ENCODE peak calls at places on chromosomes 2 and 18, in eight cellular contexts. One of them, this sample, is unnamed.

GRCh38 chr18:10314111-10314510 is 140.3 kb upstream of the APCDD1 start:
- DNase-seq in fibroblast of lung: no peak
- DNase-seq in Panc1: no peak
- DNase-seq in upper lobe of right lung: no peak
- DNase-seq in CD8-positive, alpha-beta T cell: no peak
- DNase-seq in tibial nerve: no peak
- DNase-seq in AG09309: no peak
- DNase-seq in lower leg skin: no peak
- DNase-seq in this sample: no peak

GRCh38 chr2:36352024-36352398 is 3.6 kb upstream of the CRIM1 start:
- DNase-seq in fibroblast of lung: peak; percentile 73
- DNase-seq in Panc1: no peak
- DNase-seq in upper lobe of right lung: no peak
- DNase-seq in CD8-positive, alpha-beta T cell: no peak
- DNase-seq in tibial nerve: no peak
- DNase-seq in AG09309: no peak
- DNase-seq in lower leg skin: no peak
- DNase-seq in this sample: no peak

GRCh38 chr2:42925742-42926437 is 133.5 kb upstream of the HAAO start:
- DNase-seq in fibroblast of lung: no peak
- DNase-seq in Panc1: no peak
- DNase-seq in upper lobe of right lung: peak; percentile 67
- DNase-seq in CD8-positive, alpha-beta T cell: no peak
- DNase-seq in tibial nerve: no peak
- DNase-seq in AG09309: no peak
- DNase-seq in lower leg skin: no peak
- DNase-seq in this sample: no peak

GRCh38 chr2:232322560-232323327 is 55.8 kb upstream of the ALPP start:
- DNase-seq in fibroblast of lung: no peak
- DNase-seq in Panc1: no peak
- DNase-seq in upper lobe of right lung: no peak
- DNase-seq in CD8-positive, alpha-beta T cell: no peak
- DNase-seq in tibial nerve: no peak
- DNase-seq in AG09309: no peak
- DNase-seq in lower leg skin: no peak
- DNase-seq in this sample: no peak

GRCh38 chr2:207254526-207255464 is 89.0 kb upstream of the KLF7 start:
- DNase-seq in fibroblast of lung: peak; percentile 81
- DNase-seq in Panc1: no peak
- DNase-seq in upper lobe of right lung: no peak
- DNase-seq in CD8-positive, alpha-beta T cell: no peak
- DNase-seq in tibial nerve: no peak
- DNase-seq in AG09309: no peak
- DNase-seq in lower leg skin: no peak
- DNase-seq in this sample: no peak

GRCh38 chr2:234292205-234292954 is 204.5 kb downstream of the ARL4C start:
- DNase-seq in fibroblast of lung: no peak
- DNase-seq in Panc1: no peak
- DNase-seq in upper lobe of right lung: no peak
- DNase-seq in CD8-positive, alpha-beta T cell: peak; percentile 38
- DNase-seq in tibial nerve: no peak
- DNase-seq in AG09309: no peak
- DNase-seq in lower leg skin: no peak
- DNase-seq in this sample: no peak

GRCh38 chr2:219511547-219512325 is 2.5 kb upstream of the ASIC4 start:
- DNase-seq in fibroblast of lung: no peak
- DNase-seq in Panc1: no peak
- DNase-seq in upper lobe of right lung: no peak
- DNase-seq in CD8-positive, alpha-beta T cell: no peak
- DNase-seq in tibial nerve: no peak
- DNase-seq in AG09309: no peak
- DNase-seq in lower leg skin: no peak
- DNase-seq in this sample: no peak

GRCh38 chr2:98555681-98556080 is 52.6 kb downstream of the COA5 start:
- DNase-seq in fibroblast of lung: no peak
- DNase-seq in Panc1: no peak
- DNase-seq in upper lobe of right lung: no peak
- DNase-seq in CD8-positive, alpha-beta T cell: no peak
- DNase-seq in tibial nerve: no peak
- DNase-seq in AG09309: no peak
- DNase-seq in lower leg skin: no peak
- DNase-seq in this sample: no peak

GRCh38 chr2:11532434-11533055 is 1.3 kb upstream of the GREB1 start:
- DNase-seq in fibroblast of lung: peak; percentile 48
- DNase-seq in Panc1: no peak
- DNase-seq in upper lobe of right lung: no peak
- DNase-seq in CD8-positive, alpha-beta T cell: no peak
- DNase-seq in tibial nerve: no peak
- DNase-seq in AG09309: peak; percentile 25
- DNase-seq in lower leg skin: no peak
- DNase-seq in this sample: no peak

GRCh38 chr2:58634653-58635347 is 393.7 kb upstream of the FANCL start:
- DNase-seq in fibroblast of lung: no peak
- DNase-seq in Panc1: no peak
- DNase-seq in upper lobe of right lung: no peak
- DNase-seq in CD8-positive, alpha-beta T cell: no peak
- DNase-seq in tibial nerve: no peak
- DNase-seq in AG09309: no peak
- DNase-seq in lower leg skin: no peak
- DNase-seq in this sample: no peak

GRCh38 chr18:56568986-56569385 is 69.4 kb downstream of the TXNL1 start:
- DNase-seq in fibroblast of lung: no peak
- DNase-seq in Panc1: no peak
- DNase-seq in upper lobe of right lung: no peak
- DNase-seq in CD8-positive, alpha-beta T cell: no peak
- DNase-seq in tibial nerve: no peak
- DNase-seq in AG09309: peak; percentile 32
- DNase-seq in lower leg skin: no peak
- DNase-seq in this sample: no peak

GRCh38 chr18:23341383-23341782 is 111.7 kb upstream of the RIOK3 start:
- DNase-seq in fibroblast of lung: no peak
- DNase-seq in Panc1: no peak
- DNase-seq in upper lobe of right lung: no peak
- DNase-seq in CD8-positive, alpha-beta T cell: no peak
- DNase-seq in tibial nerve: no peak
- DNase-seq in AG09309: no peak
- DNase-seq in lower leg skin: no peak
- DNase-seq in this sample: no peak

GRCh38 chr2:158904126-158904525 is 64.3 kb upstream of the TANC1 start:
- DNase-seq in fibroblast of lung: no peak
- DNase-seq in Panc1: no peak
- DNase-seq in upper lobe of right lung: no peak
- DNase-seq in CD8-positive, alpha-beta T cell: no peak
- DNase-seq in tibial nerve: no peak
- DNase-seq in AG09309: no peak
- DNase-seq in lower leg skin: no peak
- DNase-seq in this sample: no peak

GRCh38 chr2:12702661-12703121 is 14.0 kb upstream of the TRIB2 start:
- DNase-seq in fibroblast of lung: peak; percentile 89
- DNase-seq in Panc1: no peak
- DNase-seq in upper lobe of right lung: no peak
- DNase-seq in CD8-positive, alpha-beta T cell: no peak
- DNase-seq in tibial nerve: no peak
- DNase-seq in AG09309: no peak
- DNase-seq in lower leg skin: no peak
- DNase-seq in this sample: no peak

GRCh38 chr2:213234641-213235040 is 49.6 kb upstream of the SPAG16 start:
- DNase-seq in fibroblast of lung: no peak
- DNase-seq in Panc1: no peak
- DNase-seq in upper lobe of right lung: no peak
- DNase-seq in CD8-positive, alpha-beta T cell: no peak
- DNase-seq in tibial nerve: no peak
- DNase-seq in AG09309: no peak
- DNase-seq in lower leg skin: no peak
- DNase-seq in this sample: no peak

GRCh38 chr2:129236601-129237000 is 742.9 kb upstream of the RAB6C start:
- DNase-seq in fibroblast of lung: no peak
- DNase-seq in Panc1: no peak
- DNase-seq in upper lobe of right lung: no peak
- DNase-seq in CD8-positive, alpha-beta T cell: no peak
- DNase-seq in tibial nerve: no peak
- DNase-seq in AG09309: no peak
- DNase-seq in lower leg skin: no peak
- DNase-seq in this sample: no peak

GRCh38 chr2:129231924-129232323 is 747.5 kb upstream of the RAB6C start:
- DNase-seq in fibroblast of lung: no peak
- DNase-seq in Panc1: no peak
- DNase-seq in upper lobe of right lung: no peak
- DNase-seq in CD8-positive, alpha-beta T cell: no peak
- DNase-seq in tibial nerve: no peak
- DNase-seq in AG09309: no peak
- DNase-seq in lower leg skin: no peak
- DNase-seq in this sample: no peak

GRCh38 chr2:129233166-129233565 is 746.3 kb upstream of the RAB6C start:
- DNase-seq in fibroblast of lung: no peak
- DNase-seq in Panc1: no peak
- DNase-seq in upper lobe of right lung: no peak
- DNase-seq in CD8-positive, alpha-beta T cell: no peak
- DNase-seq in tibial nerve: no peak
- DNase-seq in AG09309: no peak
- DNase-seq in lower leg skin: no peak
- DNase-seq in this sample: no peak

GRCh38 chr2:129229830-129230441 is 749.5 kb upstream of the RAB6C start:
- DNase-seq in fibroblast of lung: no peak
- DNase-seq in Panc1: no peak
- DNase-seq in upper lobe of right lung: no peak
- DNase-seq in CD8-positive, alpha-beta T cell: no peak
- DNase-seq in tibial nerve: no peak
- DNase-seq in AG09309: no peak
- DNase-seq in lower leg skin: no peak
- DNase-seq in this sample: no peak

GRCh38 chr2:129233751-129234406 is 745.6 kb upstream of the RAB6C start:
- DNase-seq in fibroblast of lung: peak; percentile 4
- DNase-seq in Panc1: no peak
- DNase-seq in upper lobe of right lung: no peak
- DNase-seq in CD8-positive, alpha-beta T cell: no peak
- DNase-seq in tibial nerve: no peak
- DNase-seq in AG09309: no peak
- DNase-seq in lower leg skin: peak; percentile 20
- DNase-seq in this sample: no peak
- TF ChIP-seq CTCF in fibroblast of lung: no peak
- TF ChIP-seq CTCF in Panc1: peak; percentile 24
- TF ChIP-seq CTCF in upper lobe of right lung: no peak
- TF ChIP-seq CTCF in CD8-positive, alpha-beta T cell: no peak
- TF ChIP-seq CTCF in tibial nerve: no peak
- TF ChIP-seq CTCF in AG09309: no peak
- TF ChIP-seq CTCF in lower leg skin: no peak
- TF ChIP-seq CTCF in this sample: peak; percentile 42

DNA sequence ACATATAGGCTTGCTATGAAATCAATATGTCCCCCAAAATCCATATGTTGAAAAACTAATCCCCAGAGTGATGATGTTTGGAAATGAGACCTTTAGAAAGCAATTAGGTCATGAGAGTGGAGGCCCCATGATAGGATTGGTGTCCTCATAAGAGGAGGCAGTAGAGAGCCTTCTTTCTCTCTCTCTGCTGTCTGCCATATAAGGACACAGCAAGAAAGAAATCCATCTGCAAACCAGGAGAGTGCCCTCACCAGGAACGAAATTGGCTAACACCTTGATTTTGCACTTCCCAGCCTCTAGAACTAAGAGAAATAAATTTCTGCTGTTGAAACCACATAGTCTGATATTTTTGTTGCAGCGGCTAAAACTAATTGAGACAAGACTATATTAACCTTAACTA is 89.5 kb downstream of the NBAS start:
- DNase-seq in fibroblast of lung: no peak
- DNase-seq in Panc1: no peak
- DNase-seq in upper lobe of right lung: no peak
- DNase-seq in CD8-positive, alpha-beta T cell: no peak
- DNase-seq in tibial nerve: no peak
- DNase-seq in AG09309: no peak
- DNase-seq in lower leg skin: no peak
- DNase-seq in this sample: no peak
- TF ChIP-seq CTCF in fibroblast of lung: no peak
- TF ChIP-seq CTCF in Panc1: no peak
- TF ChIP-seq CTCF in upper lobe of right lung: no peak
- TF ChIP-seq CTCF in CD8-positive, alpha-beta T cell: no peak
- TF ChIP-seq CTCF in tibial nerve: no peak
- TF ChIP-seq CTCF in AG09309: no peak
- TF ChIP-seq CTCF in lower leg skin: no peak
- TF ChIP-seq CTCF in this sample: no peak

DNA sequence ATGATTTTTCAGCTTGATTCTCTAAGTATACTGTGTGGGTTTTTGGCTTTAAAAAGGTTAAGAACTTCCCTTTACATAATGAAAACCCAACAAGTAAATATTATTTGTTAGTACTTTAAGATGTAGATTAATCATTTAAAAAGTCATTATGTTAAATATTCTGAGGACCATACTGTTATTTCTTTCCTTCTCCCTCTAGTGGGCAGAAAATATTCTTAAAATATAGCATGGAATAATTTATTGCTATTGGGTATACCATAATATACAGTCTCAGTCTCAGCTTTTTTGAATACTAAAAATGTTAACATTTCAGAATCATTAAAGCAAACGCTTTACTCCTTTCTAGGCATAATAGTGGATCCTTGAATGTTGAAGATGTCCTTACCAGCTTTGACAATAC is 28.1 kb downstream of the CAMKMT start:
- DNase-seq in fibroblast of lung: peak; percentile 5
- DNase-seq in Panc1: no peak
- DNase-seq in upper lobe of right lung: no peak
- DNase-seq in CD8-positive, alpha-beta T cell: no peak
- DNase-seq in tibial nerve: no peak
- DNase-seq in AG09309: no peak
- DNase-seq in lower leg skin: no peak
- DNase-seq in this sample: no peak
- TF ChIP-seq CTCF in fibroblast of lung: no peak
- TF ChIP-seq CTCF in Panc1: peak; percentile 33
- TF ChIP-seq CTCF in upper lobe of right lung: peak; percentile 18
- TF ChIP-seq CTCF in CD8-positive, alpha-beta T cell: peak; percentile 30
- TF ChIP-seq CTCF in tibial nerve: no peak
- TF ChIP-seq CTCF in AG09309: peak; percentile 30
- TF ChIP-seq CTCF in lower leg skin: no peak
- TF ChIP-seq CTCF in this sample: peak; percentile 65

GRCh38 chr2:173524257-173524951 is 169.7 kb downstream of the CDCA7 start:
- DNase-seq in fibroblast of lung: no peak
- DNase-seq in Panc1: no peak
- DNase-seq in upper lobe of right lung: no peak
- DNase-seq in CD8-positive, alpha-beta T cell: no peak
- DNase-seq in tibial nerve: no peak
- DNase-seq in AG09309: no peak
- DNase-seq in lower leg skin: no peak
- DNase-seq in this sample: no peak
- TF ChIP-seq CTCF in fibroblast of lung: no peak
- TF ChIP-seq CTCF in Panc1: no peak
- TF ChIP-seq CTCF in upper lobe of right lung: no peak
- TF ChIP-seq CTCF in CD8-positive, alpha-beta T cell: no peak
- TF ChIP-seq CTCF in tibial nerve: no peak
- TF ChIP-seq CTCF in AG09309: no peak
- TF ChIP-seq CTCF in lower leg skin: no peak
- TF ChIP-seq CTCF in this sample: no peak

DNA sequence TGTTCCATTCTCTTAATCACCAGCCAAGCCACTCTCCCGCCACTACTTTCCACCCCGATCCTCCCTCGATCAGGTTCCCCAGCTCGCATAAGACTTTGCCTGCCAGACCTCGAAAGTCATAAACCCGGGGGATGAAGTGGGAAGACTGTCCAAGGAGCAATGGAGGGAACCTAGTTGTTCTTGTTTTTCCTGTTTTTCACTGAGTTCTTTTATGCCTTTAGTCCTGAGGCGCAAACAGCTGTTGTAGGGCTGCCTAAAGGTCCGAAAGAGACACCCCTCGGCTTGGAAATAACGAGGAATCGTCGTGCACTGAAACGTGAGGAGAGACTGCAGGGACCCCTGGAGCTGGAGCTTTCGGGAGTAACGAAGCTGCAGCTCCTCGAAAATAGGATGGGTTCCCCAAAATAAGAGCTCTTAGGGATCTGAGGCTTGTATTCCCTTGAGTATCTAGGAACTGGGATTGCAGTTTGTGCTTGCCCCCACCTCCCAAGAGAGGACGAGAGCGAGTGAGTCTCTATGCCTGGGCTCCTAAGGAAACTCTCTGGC is 1.7 kb upstream of the HOXD12 start:
- DNase-seq in fibroblast of lung: no peak
- DNase-seq in Panc1: no peak
- DNase-seq in upper lobe of right lung: no peak
- DNase-seq in CD8-positive, alpha-beta T cell: no peak
- DNase-seq in tibial nerve: no peak
- DNase-seq in AG09309: no peak
- DNase-seq in lower leg skin: no peak
- DNase-seq in this sample: peak; percentile 43
- TF ChIP-seq CTCF in fibroblast of lung: no peak
- TF ChIP-seq CTCF in Panc1: no peak
- TF ChIP-seq CTCF in upper lobe of right lung: no peak
- TF ChIP-seq CTCF in CD8-positive, alpha-beta T cell: no peak
- TF ChIP-seq CTCF in tibial nerve: no peak
- TF ChIP-seq CTCF in AG09309: no peak
- TF ChIP-seq CTCF in lower leg skin: no peak
- TF ChIP-seq CTCF in this sample: no peak